ENCODE peak calls at places on chromosomes 13 and 19, in four cellular contexts. W, T, U and N are unnamed samples.

GRCh38 chr13:44359983-44360375 is 13.6 kb upstream of the SERP2 start:
- DNase-seq in W (no peak), T (no peak), U (no peak), N (no peak)

GRCh38 chr19:48381178-48381950 is 10.0 kb downstream of the KDELR1 start:
- DNase-seq in W (no peak), T (no peak), U (no peak), N (no peak)

GRCh38 chr13:41833201-41833600 is 127.7 kb downstream of the VWA8 start:
- DNase-seq in W (no peak), T (no peak), U (no peak), N (no peak)

GRCh38 chr19:15297416-15298224 is 34.7 kb downstream of the BRD4 start:
- DNase-seq in W (no peak), T (no peak), U (no peak), N (no peak)

GRCh38 chr19:9958451-9958850 is 22.1 kb upstream of the OLFM2 start:
- DNase-seq in W (no peak), T (no peak), U (no peak), N (no peak)

GRCh38 chr13:109145631-109146030 is 516.2 kb downstream of the MYO16 start:
- DNase-seq in W (peak), T (no peak), U (no peak), N (no peak)

GRCh38 chr13:91017031-91017668 is 330.3 kb upstream of the MIR17HG start:
- DNase-seq in W (no peak), T (no peak), U (no peak), N (no peak)

GRCh38 chr19:38012290-38012689 is 105.3 kb downstream of the SIPA1L3 start:
- DNase-seq in W (no peak), T (no peak), U (no peak), N (no peak)

GRCh38 chr13:48761256-48761655 is 107.5 kb downstream of the CYSLTR2 start:
- DNase-seq in W (no peak), T (no peak), U (no peak), N (no peak)

GRCh38 chr13:19665427-19665859 is 32.0 kb downstream of the MPHOSPH8 start:
- DNase-seq in W (no peak), T (no peak), U (no peak), N (peak)

GRCh38 chr13:84553252-84553651 is 671.0 kb upstream of the SLITRK1 start:
- DNase-seq in W (no peak), T (no peak), U (no peak), N (no peak)

DNA sequence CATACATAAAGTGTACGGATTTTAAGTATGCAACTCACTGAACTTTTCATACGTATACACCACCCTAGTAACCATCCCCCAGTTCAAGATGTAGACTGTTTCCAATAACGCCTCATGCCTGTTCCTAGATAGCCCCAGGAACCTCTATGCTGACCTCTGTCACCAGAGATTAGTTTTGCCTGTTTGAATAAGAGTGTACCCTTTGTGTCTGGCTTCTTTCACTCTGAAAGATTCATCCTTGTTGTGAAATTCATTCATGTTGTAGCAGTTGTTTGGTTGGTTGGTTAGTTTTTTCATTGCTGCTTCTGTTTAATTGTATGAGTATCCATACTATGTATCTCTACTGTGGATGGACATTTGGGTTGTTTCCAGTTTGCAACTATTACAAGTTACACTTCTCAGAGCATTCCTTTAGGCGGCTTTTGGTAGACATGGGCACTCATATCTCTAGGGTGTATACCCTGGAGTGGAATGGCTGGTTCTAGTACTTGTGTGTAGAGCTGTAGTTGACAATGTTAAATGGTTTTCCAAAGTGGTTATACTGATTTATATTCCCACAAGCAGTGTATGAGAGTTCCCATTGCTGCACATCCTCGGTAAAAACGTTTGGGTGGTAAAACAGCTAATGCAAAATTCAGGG is 1.6 kb downstream of the RNASEH2B start:
- DNase-seq in W (no peak), T (no peak), U (no peak), N (no peak)
- TF ChIP-seq POLR2A in W (no peak), T (no peak), U (no peak), N (no peak)

GRCh38 chr19:11642902-11643301 is 45.6 kb downstream of the ZNF627 start:
- DNase-seq in W (no peak), T (no peak), U (no peak), N (no peak)

GRCh38 chr19:11639245-11639601 is 41.9 kb downstream of the ZNF627 start:
- DNase-seq in W (no peak), T (no peak), U (no peak), N (no peak)

GRCh38 chr19:11641241-11641640 is 44.0 kb downstream of the ZNF627 start:
- DNase-seq in W (no peak), T (no peak), U (no peak), N (no peak)

DNA sequence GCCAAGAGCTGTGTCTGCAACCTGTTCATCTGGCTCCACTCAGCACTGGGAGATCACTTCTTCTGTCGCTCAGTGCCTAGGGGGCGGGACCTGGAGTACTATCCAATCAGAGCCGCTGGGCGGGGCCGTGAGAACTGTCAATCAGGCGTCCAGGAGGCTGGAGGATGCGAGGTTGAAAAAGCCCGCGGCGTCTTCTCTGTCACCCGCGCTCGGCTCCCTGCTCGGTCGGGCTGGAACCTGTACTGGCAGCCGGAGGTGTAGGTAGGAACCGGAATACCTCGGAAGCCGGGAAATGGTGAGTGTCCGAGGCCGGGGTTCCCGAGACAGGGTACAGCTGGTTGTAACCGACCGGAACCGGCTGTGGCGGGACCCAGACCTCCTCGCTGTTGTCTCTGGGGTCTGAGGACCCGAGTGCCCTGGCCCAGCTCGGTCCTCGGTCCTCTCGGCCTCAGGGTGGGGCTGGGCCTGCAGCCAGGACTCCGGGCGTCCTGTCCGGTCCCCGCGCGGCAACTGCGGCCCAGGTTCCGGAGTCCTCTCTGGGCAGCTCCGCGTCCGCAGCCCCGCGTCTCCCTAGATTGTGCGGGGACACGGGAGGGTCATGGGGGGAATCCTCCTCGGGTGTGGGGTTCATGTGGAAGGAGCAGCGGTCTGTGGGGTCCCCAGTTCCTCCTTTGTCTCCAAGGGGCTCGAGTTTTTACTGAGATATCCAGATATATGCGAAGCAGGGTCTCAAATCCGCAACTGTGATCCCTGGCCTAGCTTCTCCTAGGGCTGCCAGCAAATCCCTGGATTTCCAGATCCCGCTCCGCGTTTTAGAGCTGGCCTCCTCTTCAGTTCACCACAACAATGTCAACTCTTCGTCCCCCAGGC is 42.6 kb downstream of the ZNF627 start:
- DNase-seq in W (peak), T (peak), U (peak), N (peak)
- TF ChIP-seq POLR2A in W (no peak), T (no peak), U (no peak), N (no peak)

GRCh38 chr19:46958542-46958941 is 61.1 kb upstream of the NPAS1 start:
- DNase-seq in W (no peak), T (no peak), U (no peak), N (no peak)
- TF ChIP-seq POLR2A in W (no peak), T (no peak), U (no peak), N (no peak)

GRCh38 chr13:89082623-89083022 is 1411.5 kb downstream of the SLITRK5 start:
- DNase-seq in W (no peak), T (no peak), U (no peak), N (no peak)
- TF ChIP-seq POLR2A in W (no peak), T (no peak), U (no peak), N (no peak)

DNA sequence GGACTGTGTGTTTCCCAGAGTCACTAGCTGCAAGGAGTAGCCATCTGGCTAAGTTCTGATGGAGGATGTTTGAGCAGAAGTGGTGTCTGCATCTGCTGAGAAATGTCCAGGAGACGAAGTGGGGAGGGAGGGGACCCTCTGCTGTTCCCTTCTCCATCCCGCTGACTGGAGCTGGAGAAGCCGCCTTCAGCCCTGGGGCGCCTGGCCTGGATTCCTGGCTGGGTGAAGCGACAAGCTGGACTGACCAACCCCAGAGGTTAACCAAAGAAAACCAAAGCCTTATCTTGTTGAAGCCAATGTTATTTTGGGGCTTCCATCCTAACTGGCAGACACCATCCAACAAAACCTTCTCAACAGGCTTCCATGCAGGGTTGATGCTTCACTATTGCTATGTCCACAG is 67.6 kb downstream of the SLC7A1 start:
- DNase-seq in W (no peak), T (no peak), U (no peak), N (no peak)
- TF ChIP-seq POLR2A in W (no peak), T (no peak), U (no peak), N (no peak)

DNA sequence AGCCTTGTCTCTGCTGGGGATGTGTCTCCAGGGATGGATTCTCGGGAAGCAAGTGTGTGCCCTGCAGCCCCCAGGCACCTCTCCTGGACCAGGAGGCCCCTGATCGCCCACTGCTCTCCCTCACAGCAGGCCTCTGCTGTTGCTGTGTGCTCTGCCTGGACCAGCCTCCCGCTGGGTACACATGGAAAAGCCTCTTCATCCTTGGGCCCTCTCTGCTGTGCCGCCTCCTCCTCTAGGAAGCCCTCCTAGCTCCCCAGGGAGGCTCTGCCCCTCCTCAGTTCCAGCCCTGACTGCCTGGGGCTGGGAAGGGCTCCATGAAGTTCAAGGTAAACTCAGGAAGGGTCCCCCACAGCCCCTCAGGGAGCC is 12.0 kb downstream of the NDUFA11 start:
- DNase-seq in W (no peak), T (no peak), U (no peak), N (no peak)
- TF ChIP-seq POLR2A in W (no peak), T (no peak), U (no peak), N (no peak)

GRCh38 chr13:51768378-51768921 is 35.5 kb downstream of the DHRS12 start:
- DNase-seq in W (no peak), T (no peak), U (no peak), N (no peak)
- TF ChIP-seq POLR2A in W (no peak), T (no peak), U (no peak), N (no peak)

DNA sequence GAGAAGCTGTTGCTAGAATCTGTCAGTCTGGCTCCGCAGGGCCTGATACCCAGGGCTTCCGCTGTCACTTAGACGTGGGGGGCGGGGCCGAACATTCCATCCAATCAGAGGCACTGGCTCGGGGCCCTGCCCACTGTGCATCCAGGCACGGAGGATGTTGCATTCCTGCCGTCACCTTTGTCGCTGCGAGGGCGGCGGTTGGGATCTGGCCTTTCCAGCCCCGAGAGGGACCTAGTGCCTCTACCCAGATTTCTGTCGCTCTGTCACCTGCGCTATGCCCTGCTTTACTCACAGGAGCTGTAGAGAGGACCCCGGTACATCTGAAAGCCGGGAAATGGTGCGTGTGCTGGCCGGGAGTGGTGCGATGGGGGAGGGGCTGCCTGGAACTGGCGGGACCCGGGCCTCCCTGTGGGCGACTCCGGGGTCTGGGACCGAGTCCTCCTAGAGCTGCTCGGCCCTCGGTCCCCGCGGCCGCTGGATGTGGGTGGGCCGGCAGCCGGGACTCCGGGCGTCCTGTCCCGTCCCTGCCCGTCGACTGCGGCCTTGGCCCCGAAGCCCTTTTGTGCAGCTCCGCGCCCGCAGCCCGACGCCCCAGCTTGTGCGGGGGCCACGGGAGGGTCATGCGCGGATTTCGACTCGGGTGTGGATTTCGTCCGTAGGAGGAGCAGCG is at the start of gene ZNF439:
- DNase-seq in W (peak), T (peak), U (peak), N (peak)
- TF ChIP-seq POLR2A in W (no peak), T (peak), U (no peak), N (no peak)

GRCh38 chr19:23762884-23763711 is 4.4 kb upstream of the ZNF681 start:
- DNase-seq in W (peak), T (peak), U (peak), N (peak)
- TF ChIP-seq POLR2A in W (peak), T (no peak), U (no peak), N (peak)

GRCh38 chr19:19956431-19957075 is 55.8 kb downstream of the ZNF93 start:
- DNase-seq in W (no peak), T (no peak), U (no peak), N (no peak)
- TF ChIP-seq POLR2A in W (no peak), T (no peak), U (no peak), N (no peak)